ENCODE peak calls at places on chromosomes 6 and 20, in five cellular contexts. J, S, N, I and O are unnamed samples.

GRCh38 chr6:143126574-143126941 is 65.9 kb downstream of the AIG1 start:
- DNase-seq in N (no peak), S (no peak), I (no peak), J (no peak), O (no peak)

GRCh38 chr20:22962567-22963439 is 72.3 kb upstream of the SSTR4 start:
- DNase-seq in I (peak), S (no peak), N (peak), J (no peak), O (peak)

GRCh38 chr20:49356676-49357075 is 78.8 kb upstream of the ZNFX1 start:
- DNase-seq in N (peak), I (no peak), J (no peak), S (no peak), O (no peak)

GRCh38 chr6:42226251-42227143 is 8.8 kb upstream of the MRPS10 start:
- DNase-seq in J (no peak), S (peak), N (peak), I (peak), O (peak)

GRCh38 chr6:16079354-16079753 is 49.5 kb upstream of the MYLIP start:
- DNase-seq in I (no peak), N (no peak), J (no peak), S (no peak), O (no peak)

GRCh38 chr20:36784900-36785299 is 11.3 kb upstream of the DSN1 start:
- DNase-seq in J (no peak), S (no peak), N (no peak), I (no peak), O (no peak)

GRCh38 chr20:62122659-62123449 is 579 bp downstream of the LSM14B start:
- DNase-seq in N (peak), S (peak), I (peak), J (peak), O (peak)

GRCh38 chr20:51826372-51826771 is 24.1 kb upstream of the SALL4 start:
- DNase-seq in S (no peak), J (no peak), N (no peak), I (no peak), O (no peak)

GRCh38 chr6:145110109-145110508 is 625.2 kb downstream of the EPM2A start:
- DNase-seq in I (peak), N (peak), S (no peak), J (no peak), O (peak)

GRCh38 chr20:14498809-14499208 is 161.4 kb upstream of the FLRT3 start:
- DNase-seq in N (no peak), S (peak), I (no peak), J (no peak), O (no peak)

GRCh38 chr6:52022675-52023074 is 64.7 kb downstream of the PKHD1 start:
- DNase-seq in S (no peak), I (no peak), J (no peak), N (no peak), O (no peak)

GRCh38 chr6:158841358-158841757 is 22.2 kb upstream of the EZR start:
- DNase-seq in S (no peak), I (no peak), N (no peak), J (no peak), O (no peak)

GRCh38 chr20:51894201-51894600 is 91.9 kb upstream of the SALL4 start:
- DNase-seq in I (no peak), J (no peak), N (no peak), S (no peak), O (no peak)

GRCh38 chr20:50218987-50219435 is 28.4 kb downstream of the CEBPB start:
- DNase-seq in S (peak), N (no peak), I (no peak), J (no peak), O (no peak)

GRCh38 chr20:23654005-23654404 is 16.2 kb upstream of the CST3 start:
- DNase-seq in S (peak), N (no peak), J (no peak), I (peak), O (peak)

GRCh38 chr6:142011156-142011555 is 121.6 kb upstream of the GJE1 start:
- DNase-seq in N (peak), J (no peak), S (no peak), I (no peak), O (no peak)

GRCh38 chr6:42339991-42340401 is 111.7 kb downstream of the TRERF1 start:
- DNase-seq in I (peak), N (peak), S (peak), J (no peak), O (peak)

GRCh38 chr20:13302647-13303425 is 81.8 kb downstream of the ISM1 start:
- DNase-seq in J (peak), N (peak), I (peak), S (peak), O (peak)

GRCh38 chr6:168042426-168043192 is 36.4 kb downstream of the FRMD1 start:
- DNase-seq in I (no peak), J (no peak), N (no peak), S (no peak), O (no peak)

GRCh38 chr20:53425481-53425880 is 168.2 kb downstream of the ZNF217 start:
- DNase-seq in S (no peak), J (no peak), I (no peak), N (no peak), O (no peak)

GRCh38 chr20:10306440-10307358 is 88.1 kb downstream of the SNAP25 start:
- DNase-seq in S (no peak), I (no peak), N (peak), J (no peak), O (peak)

DNA sequence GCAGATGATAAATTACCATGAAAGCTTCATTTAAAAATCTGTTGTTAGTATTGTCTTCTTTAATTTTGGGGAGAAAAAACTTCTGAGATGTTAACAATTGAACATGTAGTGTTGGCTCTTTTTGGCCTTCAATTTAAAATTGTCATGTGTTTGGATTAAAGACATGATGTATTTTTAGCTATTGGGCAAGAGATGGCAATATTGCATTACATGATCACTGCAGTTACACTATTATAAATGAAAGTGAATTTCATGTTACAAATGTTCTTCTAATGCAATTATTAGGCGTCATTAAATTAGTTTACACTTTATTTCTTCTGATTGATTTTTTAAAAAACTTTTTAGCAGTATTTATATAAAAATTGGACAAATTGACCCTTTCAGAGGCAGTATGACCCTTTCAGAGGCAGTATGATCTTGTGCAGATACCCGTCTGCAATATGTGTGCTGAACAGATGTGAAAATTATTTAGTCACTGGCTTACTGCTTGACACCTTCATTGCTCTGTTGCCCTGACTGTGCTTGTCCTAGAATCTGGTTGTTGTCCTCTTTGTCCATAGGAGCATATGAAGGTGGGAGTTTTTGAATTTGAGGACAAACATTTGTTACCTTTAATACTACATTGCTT is 25.8 kb downstream of the CDKAL1 start:
- DNase-seq in J (no peak), I (no peak), N (no peak), S (no peak), O (no peak)
- TF ChIP-seq CTCF in J (peak), I (no peak), N (peak), S (no peak), O (peak)

DNA sequence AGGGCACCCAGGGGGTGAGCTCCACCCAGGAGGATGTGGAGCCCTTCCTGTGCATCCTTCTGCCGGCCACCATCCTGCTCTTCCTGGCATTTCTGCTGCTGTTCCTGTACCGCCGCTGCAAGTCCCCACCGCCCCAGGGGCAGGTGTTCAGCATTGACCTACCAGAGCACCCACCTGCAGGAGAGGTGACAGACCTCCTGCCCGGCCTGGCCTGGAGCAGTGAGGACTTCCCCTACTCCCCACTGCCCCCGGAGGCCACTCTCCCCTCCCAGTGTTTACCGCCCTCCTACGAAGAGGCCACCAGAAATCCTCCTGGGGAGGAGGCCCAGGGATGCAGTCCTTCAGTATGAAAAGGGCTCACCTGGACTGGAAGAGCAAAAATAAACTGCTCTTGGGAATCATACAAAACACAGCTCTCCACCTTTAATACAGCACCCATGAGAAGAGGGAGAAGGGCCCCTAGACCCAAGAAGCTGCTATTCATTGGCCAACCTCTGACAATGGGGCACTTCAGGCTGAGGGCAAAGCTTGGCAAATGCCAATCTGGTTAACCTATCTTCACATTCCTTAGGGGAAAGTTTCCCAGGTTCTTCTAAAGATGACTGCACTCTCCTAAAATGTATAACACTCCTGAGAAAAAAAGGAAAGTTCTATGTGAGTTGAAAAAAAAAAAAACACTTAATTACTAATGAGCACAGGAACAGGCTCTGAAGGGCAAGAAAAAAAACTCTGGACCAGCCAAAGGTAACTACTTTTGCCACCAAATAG is 5.0 kb downstream of the SMIM28 start:
- DNase-seq in N (no peak), J (no peak), S (peak), I (no peak), O (no peak)
- TF ChIP-seq CTCF in N (no peak), J (no peak), S (peak), I (no peak), O (no peak)

GRCh38 chr6:6646859-6647258 is 58.3 kb downstream of the LY86 start:
- DNase-seq in S (peak), N (no peak), J (no peak), I (no peak), O (no peak)
- TF ChIP-seq CTCF in S (peak), N (peak), J (no peak), I (no peak), O (no peak)

GRCh38 chr20:47782920-47783552 is 2.2 kb downstream of the SULF2 start:
- DNase-seq in N (no peak), J (no peak), S (no peak), I (no peak), O (no peak)
- TF ChIP-seq CTCF in N (peak), J (no peak), S (peak), I (no peak), O (no peak)

GRCh38 chr6:77740380-77740779 is 87.5 kb downstream of the MEI4 start:
- DNase-seq in S (no peak), N (peak), I (peak), J (no peak), O (peak)
- TF ChIP-seq CTCF in S (peak), N (peak), I (peak), J (peak), O (peak)

GRCh38 chr20:57106692-57107091 is 159.7 kb downstream of the BMP7 start:
- DNase-seq in I (no peak), S (no peak), J (no peak), N (no peak), O (no peak)

GRCh38 chr20:57108218-57108617 is 158.2 kb downstream of the BMP7 start:
- DNase-seq in J (no peak), I (no peak), N (no peak), S (no peak), O (no peak)

GRCh38 chr20:57107208-57107607 is 159.2 kb downstream of the BMP7 start:
- DNase-seq in N (no peak), J (no peak), S (no peak), I (no peak), O (no peak)

GRCh38 chr20:57109151-57109953 is 157.1 kb downstream of the BMP7 start:
- DNase-seq in S (no peak), I (no peak), N (no peak), J (no peak), O (no peak)

DNA sequence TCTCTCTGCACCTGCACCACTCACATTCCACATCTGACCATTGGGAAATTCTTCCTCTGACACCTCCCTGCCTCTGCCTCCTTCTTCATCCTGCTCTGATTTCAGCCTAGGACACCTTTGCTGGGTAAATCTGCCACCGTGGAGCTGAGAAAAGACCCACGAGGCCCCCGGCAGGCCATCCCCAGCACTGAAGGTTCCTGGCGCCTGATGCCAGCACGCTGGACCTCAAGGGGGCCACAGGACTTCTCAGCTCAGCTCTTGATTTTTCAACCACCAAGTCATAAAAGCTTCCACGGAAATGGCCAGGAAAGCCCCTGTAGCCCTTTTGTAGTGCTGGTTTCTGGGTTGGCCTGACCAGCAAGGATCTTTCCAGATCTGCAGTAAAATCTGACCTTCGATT is 157.7 kb downstream of the BMP7 start:
- DNase-seq in I (no peak), J (no peak), N (no peak), S (peak), O (no peak)
- TF ChIP-seq CTCF in I (no peak), J (no peak), N (no peak), S (peak), O (no peak)

GRCh38 chr20:64130876-64131275 is 23.5 kb upstream of the NPBWR2 start:
- DNase-seq in J (no peak), N (no peak), I (no peak), S (no peak), O (no peak)

GRCh38 chr20:64137598-64138031 is 26.6 kb upstream of the MYT1 start:
- DNase-seq in N (no peak), J (no peak), S (no peak), I (no peak), O (no peak)

GRCh38 chr20:64136004-64136710 is 28.1 kb upstream of the MYT1 start:
- DNase-seq in S (no peak), N (no peak), I (no peak), J (no peak), O (no peak)

GRCh38 chr20:64131406-64131805 is 24.0 kb upstream of the NPBWR2 start:
- DNase-seq in I (peak), J (no peak), S (peak), N (peak), O (peak)

GRCh38 chr20:64133951-64134407 is 26.6 kb upstream of the NPBWR2 start:
- DNase-seq in N (no peak), J (no peak), I (no peak), S (peak), O (no peak)
- TF ChIP-seq CTCF in N (peak), J (no peak), I (no peak), S (peak), O (no peak)

DNA sequence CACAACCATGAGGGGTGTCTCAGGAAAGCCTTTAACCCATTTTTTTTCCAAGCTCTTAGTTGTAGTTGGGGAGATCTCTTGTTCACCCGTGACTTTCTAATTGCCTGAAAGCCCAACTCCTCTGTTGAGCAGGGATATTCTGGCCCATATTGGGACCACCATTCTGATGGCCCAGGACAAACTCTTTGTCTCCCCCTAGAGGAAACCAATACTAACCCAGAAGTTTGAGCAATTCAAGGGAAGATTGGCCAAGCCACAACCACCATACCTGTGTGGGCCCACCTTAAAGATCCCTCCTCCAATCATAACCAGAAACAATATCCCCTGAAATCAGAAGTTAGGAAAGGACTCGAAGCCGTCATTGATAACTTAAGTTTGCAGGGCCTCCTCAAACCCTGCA is 132.6 kb downstream of the THBS2 start:
- DNase-seq in S (no peak), I (no peak), J (no peak), N (no peak), O (no peak)
- TF ChIP-seq CTCF in S (peak), I (no peak), J (no peak), N (no peak), O (no peak)

GRCh38 chr6:79705456-79705995 is 74.4 kb downstream of the SH3BGRL2 start:
- DNase-seq in I (no peak), J (no peak), N (no peak), S (no peak), O (no peak)
- TF ChIP-seq CTCF in I (no peak), J (no peak), N (no peak), S (peak), O (no peak)